ENCODE peak calls at places on chromosomes 4 and X, in nine cellular contexts. E, D, Z, F, I, P, A, L and B are unnamed samples.

GRCh38 chr4:139553751-139554670 is 2.0 kb downstream of the SETD7 start:
- DNase-seq in E (no peak), Z (no peak), L (no peak), I (no peak), F (peak), D (no peak), P (no peak), A (no peak), B (no peak)

GRCh38 chrX:149758068-149758714 is 15.7 kb upstream of the HSFX1 start:
- DNase-seq in I (no peak), Z (no peak), E (no peak), P (no peak), F (no peak), L (no peak), A (no peak), D (no peak), B (no peak)

GRCh38 chr4:168528131-168528949 is 31.5 kb downstream of the PALLD start:
- DNase-seq in Z (no peak), E (no peak), L (peak), I (peak), A (no peak), F (peak), P (peak), D (no peak), B (no peak)

GRCh38 chr4:76485450-76485849 is 50.4 kb downstream of the SHROOM3 start:
- DNase-seq in E (no peak), P (peak), Z (peak), F (no peak), D (no peak), I (peak), A (no peak), L (no peak), B (no peak)

GRCh38 chr4:18816228-18816891 is 794.8 kb upstream of the LCORL start:
- DNase-seq in Z (no peak), D (no peak), A (no peak), I (peak), F (no peak), E (no peak), P (no peak), L (peak), B (no peak)

GRCh38 chrX:123920065-123920785 is 41.3 kb upstream of the STAG2 start:
- DNase-seq in E (no peak), F (peak), L (peak), I (peak), A (no peak), P (peak), D (peak), Z (no peak), B (no peak)

GRCh38 chr4:86950835-86951525 is 16.2 kb downstream of the AFF1 start:
- DNase-seq in D (no peak), Z (no peak), E (no peak), I (no peak), A (no peak), F (no peak), L (no peak), P (no peak), B (no peak)

GRCh38 chr4:48341776-48342558 is 638 bp downstream of the SLAIN2 start:
- DNase-seq in A (peak), D (no peak), Z (peak), F (peak), E (peak), L (no peak), I (peak), P (peak), B (peak)

GRCh38 chr4:76772498-76773106 is 125.3 kb downstream of the SOWAHB start:
- DNase-seq in F (peak), E (no peak), I (peak), A (no peak), Z (no peak), L (peak), P (peak), D (no peak), B (no peak)

GRCh38 chr4:177391953-177392352 is 50.3 kb downstream of the AGA start:
- DNase-seq in L (no peak), I (peak), Z (no peak), P (no peak), E (no peak), F (no peak), D (no peak), A (no peak), B (no peak)

GRCh38 chrX:135170877-135171519 is at the start of gene CT55:
- DNase-seq in Z (no peak), D (no peak), E (no peak), F (no peak), P (no peak), A (no peak), I (no peak), L (no peak), B (no peak)

GRCh38 chr4:169282429-169283113 is 11.8 kb upstream of the SH3RF1 start:
- DNase-seq in A (no peak), Z (no peak), E (no peak), D (no peak), P (peak), L (no peak), F (peak), I (no peak), B (no peak)

GRCh38 chrX:39731735-39732134 is 366.0 kb downstream of the BCOR start:
- DNase-seq in Z (no peak), F (no peak), E (no peak), A (no peak), P (no peak), L (no peak), D (no peak), I (no peak), B (no peak)

GRCh38 chrX:5791721-5792120 is 436.9 kb downstream of the NLGN4X start:
- DNase-seq in Z (no peak), A (no peak), D (no peak), L (no peak), I (no peak), P (no peak), E (no peak), F (no peak), B (no peak)

GRCh38 chr4:138500869-138501268 is 258.7 kb upstream of the SLC7A11 start:
- DNase-seq in A (no peak), P (no peak), I (no peak), E (no peak), D (no peak), L (no peak), F (no peak), Z (no peak), B (no peak)

GRCh38 chr4:169008478-169008877 is 1.6 kb downstream of the CBR4 start:
- DNase-seq in D (no peak), F (no peak), P (no peak), L (no peak), Z (no peak), I (no peak), E (no peak), A (no peak), B (no peak)